ENCODE peak calls at places on chromosomes 11 and 22, in five cellular contexts. A, I, J, N and X are unnamed samples.

GRCh38 chr11:69694781-69695180 is 9.0 kb downstream of the FGF19 start:
- DNase-seq in A (no peak), I (no peak), J (no peak), N (no peak), X (no peak)

GRCh38 chr22:31104869-31105268 is 2.5 kb downstream of the SELENOM start:
- DNase-seq in A (no peak), I (no peak), J (no peak), N (peak), X (peak)

GRCh38 chr11:109247071-109247470 is 174.9 kb upstream of the C11orf87 start:
- DNase-seq in A (peak), I (no peak), J (no peak), N (no peak), X (no peak)

GRCh38 chr22:27748355-27749168 is 53.0 kb downstream of the MN1 start:
- DNase-seq in A (peak), I (peak), J (no peak), N (peak), X (no peak)

GRCh38 chr22:32625985-32626384 is 151.4 kb downstream of the FBXO7 start:
- DNase-seq in A (peak), I (peak), J (no peak), N (no peak), X (no peak)

GRCh38 chr11:70608568-70609314 is 210.4 kb downstream of the CTTN start:
- DNase-seq in A (peak), I (peak), J (no peak), N (no peak), X (no peak)

GRCh38 chr11:1880746-1881441 is 10.8 kb downstream of the PRR33 start:
- DNase-seq in A (no peak), I (no peak), J (no peak), N (no peak), X (no peak)

GRCh38 chr22:23769321-23769965 is 1.7 kb upstream of the CHCHD10 start:
- DNase-seq in A (no peak), I (no peak), J (no peak), N (no peak), X (no peak)

GRCh38 chr11:126398721-126399120 is 43.2 kb downstream of the ST3GAL4 start:
- DNase-seq in A (no peak), I (no peak), J (no peak), N (no peak), X (no peak)

GRCh38 chr22:18974477-18975180 is 38.5 kb upstream of the PRODH start:
- DNase-seq in A (no peak), I (no peak), J (no peak), N (no peak), X (no peak)

GRCh38 chr11:115678942-115679341 is 174.7 kb upstream of the CADM1 start:
- DNase-seq in A (no peak), I (peak), J (no peak), N (peak), X (no peak)
- TF ChIP-seq CTCF in A (no peak), I (no peak), J (no peak), N (peak), X (peak)

GRCh38 chr22:45525480-45525879 is 22.8 kb downstream of the FBLN1 start:
- DNase-seq in A (no peak), I (no peak), J (no peak), N (no peak), X (no peak)

GRCh38 chr22:45527456-45527855 is 24.8 kb downstream of the FBLN1 start:
- DNase-seq in A (no peak), I (no peak), J (no peak), N (no peak), X (no peak)

GRCh38 chr22:45526768-45527360 is 24.2 kb downstream of the FBLN1 start:
- DNase-seq in A (no peak), I (no peak), J (no peak), N (no peak), X (no peak)

GRCh38 chr22:45524966-45525365 is 22.3 kb downstream of the FBLN1 start:
- DNase-seq in A (no peak), I (no peak), J (no peak), N (no peak), X (no peak)

DNA sequence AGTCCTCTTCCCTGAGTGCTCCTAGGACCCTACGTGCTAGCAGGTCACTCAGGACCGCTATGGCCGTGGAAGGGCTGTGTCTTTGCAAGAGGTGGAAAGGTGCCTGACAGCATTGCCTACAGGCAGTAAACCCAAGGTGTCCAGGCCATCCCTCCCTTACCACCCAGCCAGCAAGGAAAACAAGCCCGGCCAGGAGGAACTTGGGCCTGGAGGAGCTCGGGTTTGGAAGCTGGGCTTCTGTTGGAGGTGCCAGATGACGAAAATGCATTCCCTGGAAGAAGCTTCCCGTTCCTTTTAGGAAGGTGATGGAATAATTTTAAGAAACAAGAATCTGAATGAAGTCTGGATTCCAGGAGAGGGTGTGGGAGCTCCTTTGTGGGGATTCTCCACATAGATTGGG is 23.6 kb downstream of the FBLN1 start:
- DNase-seq in A (no peak), I (no peak), J (no peak), N (no peak), X (no peak)
- TF ChIP-seq CTCF in A (no peak), I (no peak), J (no peak), N (no peak), X (no peak)

DNA sequence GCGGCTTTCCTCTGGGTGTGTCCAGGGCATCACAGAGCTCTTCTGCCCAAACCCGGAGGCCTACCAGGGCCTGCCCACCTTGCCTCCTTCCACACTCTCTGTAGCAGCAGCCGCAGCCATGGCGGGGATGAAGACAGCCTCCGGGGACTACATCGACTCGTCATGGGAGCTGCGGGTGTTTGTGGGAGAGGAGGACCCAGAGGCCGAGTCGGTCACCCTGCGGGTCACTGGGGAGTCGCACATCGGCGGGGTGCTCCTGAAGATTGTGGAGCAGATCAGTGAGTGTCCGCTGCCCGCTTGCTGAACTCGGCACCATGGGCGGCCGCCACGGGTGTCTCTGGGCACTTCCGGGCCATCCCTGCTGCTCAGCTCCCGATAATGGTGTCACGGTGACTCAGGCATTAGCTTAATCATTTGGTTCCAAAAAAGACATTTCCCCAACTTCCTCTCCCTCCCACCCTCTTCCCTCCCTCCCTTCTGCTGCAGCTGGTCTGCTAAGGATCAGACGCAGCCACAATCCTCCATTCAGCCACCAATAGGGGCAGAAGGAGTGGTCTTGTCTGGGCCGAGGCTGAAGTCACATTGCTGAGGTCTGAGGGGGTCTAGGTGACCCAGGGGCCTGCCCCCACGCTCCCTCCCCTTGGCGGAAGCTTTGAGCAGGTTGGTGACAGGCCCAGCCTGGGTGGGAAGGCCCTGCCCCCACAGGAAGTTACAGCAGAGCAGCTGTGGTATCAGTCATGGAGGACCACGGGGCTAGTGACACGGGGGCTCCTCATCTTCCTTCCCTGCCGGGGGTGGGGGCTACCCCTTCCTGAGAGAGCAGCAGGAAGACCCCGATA is 945 bp downstream of the FERMT3 start:
- DNase-seq in A (peak), I (peak), J (no peak), N (no peak), X (no peak)
- TF ChIP-seq CTCF in A (no peak), I (no peak), J (no peak), N (no peak), X (no peak)

DNA sequence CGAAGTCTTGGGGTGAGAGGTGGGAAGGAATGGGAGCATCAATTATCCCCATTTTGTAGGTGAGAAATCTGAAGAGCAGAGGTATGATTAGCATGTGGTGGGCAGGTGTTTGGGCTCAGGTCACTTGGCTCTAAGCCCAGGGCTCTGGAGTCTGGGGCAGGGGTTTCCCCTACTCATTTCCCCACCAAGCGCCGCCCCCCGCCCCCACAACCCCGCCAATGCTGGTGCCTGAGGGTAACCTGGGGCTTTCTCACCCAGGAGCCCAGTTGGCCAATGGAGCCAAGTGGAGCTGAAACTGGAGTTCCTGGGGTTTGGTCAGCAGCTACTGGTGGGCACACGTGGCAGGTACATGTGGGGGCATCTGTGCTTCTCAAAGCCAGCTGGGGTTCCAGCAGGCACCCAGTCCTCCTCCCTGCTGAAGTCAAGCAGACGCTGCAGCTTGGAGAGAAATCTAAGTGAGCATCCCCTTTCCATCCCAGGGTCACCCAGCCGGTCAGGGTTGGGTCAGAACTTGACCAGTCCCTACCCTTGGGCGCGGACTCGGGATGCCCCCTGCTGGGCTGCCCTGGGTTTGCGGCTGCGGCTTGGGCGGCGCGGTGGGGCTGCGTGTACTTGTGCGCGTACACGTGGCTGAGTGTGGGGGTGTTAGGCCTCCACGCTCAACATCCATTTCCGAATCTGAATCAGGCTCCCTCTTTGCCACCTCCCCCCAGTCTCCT is 1.6 kb upstream of the CHRM1 start:
- DNase-seq in A (no peak), I (peak), J (no peak), N (no peak), X (peak)
- TF ChIP-seq CTCF in A (peak), I (peak), J (no peak), N (peak), X (peak)

GRCh38 chr22:44335903-44336803 is 23.4 kb upstream of the SHISAL1 start:
- DNase-seq in A (no peak), I (no peak), J (no peak), N (peak), X (no peak)
- TF ChIP-seq CTCF in A (no peak), I (no peak), J (no peak), N (no peak), X (no peak)

GRCh38 chr11:86230921-86231320 is 13.6 kb upstream of the EED start:
- DNase-seq in A (no peak), I (no peak), J (no peak), N (no peak), X (no peak)
- TF ChIP-seq CTCF in A (no peak), I (no peak), J (no peak), N (no peak), X (no peak)

GRCh38 chr22:45831394-45831793 is 145.6 kb downstream of the WNT7B start:
- DNase-seq in A (peak), I (peak), J (no peak), N (no peak), X (no peak)
- TF ChIP-seq CTCF in A (peak), I (peak), J (no peak), N (peak), X (no peak)